ENCODE peak calls at places on chromosomes 6 and 20, in five cellular contexts. Y, V, J, A and F are unnamed samples.

GRCh38 chr6:147900191-147900830 is 391.8 kb downstream of the SAMD5 start:
- DNase-seq in V (no peak), A (peak), Y (no peak), J (no peak), F (no peak)

GRCh38 chr20:58457083-58457680 is 58.0 kb downstream of the APCDD1L start:
- DNase-seq in Y (no peak), V (no peak), J (no peak), A (no peak), F (no peak)

GRCh38 chr6:17413313-17413750 is 19.9 kb downstream of the CAP2 start:
- DNase-seq in J (no peak), A (no peak), V (no peak), Y (no peak), F (no peak)

GRCh38 chr6:156617376-156617775 is 159.8 kb upstream of the ARID1B start:
- DNase-seq in V (no peak), Y (no peak), J (no peak), A (no peak), F (no peak)

GRCh38 chr6:69663215-69663614 is 133.6 kb downstream of the LMBRD1 start:
- DNase-seq in V (no peak), J (no peak), Y (no peak), A (no peak), F (no peak)

GRCh38 chr6:2725999-2726567 is 24.6 kb downstream of the MYLK4 start:
- DNase-seq in J (no peak), A (no peak), Y (no peak), V (no peak), F (no peak)

GRCh38 chr6:7241160-7241559 is 71.8 kb downstream of the SSR1 start:
- DNase-seq in Y (no peak), V (no peak), A (no peak), J (no peak), F (no peak)

GRCh38 chr6:82030761-82031160 is 216.8 kb downstream of the IBTK start:
- DNase-seq in J (no peak), A (no peak), Y (no peak), V (no peak), F (no peak)